ENCODE peak calls at places on chromosomes 16 and 17, in four cellular contexts. One of them, this sample, is unnamed.

GRCh38 chr16:6374816-6375215 is 957.8 kb upstream of the RBFOX1 start:
- DNase-seq in HepG2: no peak
- DNase-seq in K562: no peak
- DNase-seq in WTC11: no peak
- DNase-seq in this sample: no peak

GRCh38 chr16:84689126-84689525 is 10.7 kb upstream of the USP10 start:
- DNase-seq in K562: no peak
- DNase-seq in WTC11: no peak
- DNase-seq in HepG2: no peak
- DNase-seq in this sample: no peak

GRCh38 chr16:57270221-57271062 is 14.0 kb downstream of the PLLP start:
- DNase-seq in WTC11: no peak
- DNase-seq in K562: no peak
- DNase-seq in HepG2: no peak
- DNase-seq in this sample: no peak

GRCh38 chr16:23673971-23674614 is 4.6 kb upstream of the PLK1 start:
- DNase-seq in K562: no peak
- DNase-seq in WTC11: no peak
- DNase-seq in HepG2: peak
- DNase-seq in this sample: no peak

GRCh38 chr17:62882284-62882683 is 74.2 kb upstream of the MARCHF10 start:
- DNase-seq in HepG2: no peak
- DNase-seq in K562: no peak
- DNase-seq in WTC11: no peak
- DNase-seq in this sample: no peak

GRCh38 chr16:86929149-86929871 is 351.0 kb downstream of the FOXL1 start:
- DNase-seq in WTC11: no peak
- DNase-seq in HepG2: no peak
- DNase-seq in K562: peak
- DNase-seq in this sample: no peak

GRCh38 chr16:67548265-67549126 is 13.8 kb upstream of the CTCF start:
- DNase-seq in WTC11: no peak
- DNase-seq in K562: no peak
- DNase-seq in HepG2: no peak
- DNase-seq in this sample: no peak

GRCh38 chr16:64731891-64732290 is 390.0 kb downstream of the CDH11 start:
- DNase-seq in WTC11: no peak
- DNase-seq in HepG2: no peak
- DNase-seq in K562: no peak
- DNase-seq in this sample: no peak

GRCh38 chr16:22023505-22023904 is 15.6 kb downstream of the MOSMO start:
- DNase-seq in WTC11: no peak
- DNase-seq in HepG2: no peak
- DNase-seq in K562: no peak
- DNase-seq in this sample: no peak

GRCh38 chr16:2468142-2468724 is 2.9 kb upstream of the NTN3 start:
- DNase-seq in HepG2: no peak
- DNase-seq in K562: no peak
- DNase-seq in WTC11: peak
- DNase-seq in this sample: peak

GRCh38 chr16:58230259-58230658 is 32.4 kb upstream of the CSNK2A2 start:
- DNase-seq in K562: no peak
- DNase-seq in HepG2: no peak
- DNase-seq in WTC11: no peak
- DNase-seq in this sample: no peak

GRCh38 chr17:38587956-38588771 is 17.6 kb downstream of the SRCIN1 start:
- DNase-seq in HepG2: no peak
- DNase-seq in WTC11: no peak
- DNase-seq in K562: no peak
- DNase-seq in this sample: no peak

GRCh38 chr17:27800522-27800921 is at the start of gene NOS2:
- DNase-seq in HepG2: peak
- DNase-seq in WTC11: no peak
- DNase-seq in K562: no peak
- DNase-seq in this sample: no peak

GRCh38 chr16:70685938-70686375 is at the start of gene MTSS2:
- DNase-seq in HepG2: peak
- DNase-seq in K562: peak
- DNase-seq in WTC11: peak
- DNase-seq in this sample: peak

GRCh38 chr17:72432143-72432604 is 311.4 kb downstream of the SOX9 start:
- DNase-seq in HepG2: no peak
- DNase-seq in WTC11: no peak
- DNase-seq in K562: no peak
- DNase-seq in this sample: peak

GRCh38 chr16:48492131-48492530 is 106.9 kb upstream of the SIAH1 start:
- DNase-seq in HepG2: no peak
- DNase-seq in K562: no peak
- DNase-seq in WTC11: no peak
- DNase-seq in this sample: no peak

GRCh38 chr16:69118994-69119393 is 13.4 kb downstream of the CHTF8 start:
- DNase-seq in WTC11: no peak
- DNase-seq in K562: no peak
- DNase-seq in HepG2: no peak
- DNase-seq in this sample: no peak

GRCh38 chr17:40032322-40033320 is 17.4 kb downstream of the CSF3 start:
- DNase-seq in WTC11: no peak
- DNase-seq in HepG2: no peak
- DNase-seq in K562: no peak
- DNase-seq in this sample: no peak

GRCh38 chr17:64448665-64449512 is at the start of gene MILR1:
- DNase-seq in WTC11: no peak
- DNase-seq in K562: peak
- DNase-seq in HepG2: no peak
- DNase-seq in this sample: no peak

GRCh38 chr17:12821376-12821940 is 32.2 kb downstream of the ARHGAP44 start:
- DNase-seq in HepG2: no peak
- DNase-seq in K562: no peak
- DNase-seq in WTC11: no peak
- DNase-seq in this sample: no peak

GRCh38 chr16:87291944-87292343 is 25.2 kb downstream of the C16orf95 start:
- DNase-seq in WTC11: no peak
- DNase-seq in HepG2: no peak
- DNase-seq in K562: no peak
- DNase-seq in this sample: no peak

GRCh38 chr17:42531455-42532354 is 4.3 kb upstream of the NAGLU start:
- DNase-seq in K562: peak
- DNase-seq in WTC11: peak
- DNase-seq in HepG2: peak
- DNase-seq in this sample: peak

GRCh38 chr17:34198519-34198918 is 56.6 kb upstream of the CCL2 start:
- DNase-seq in HepG2: no peak
- DNase-seq in K562: no peak
- DNase-seq in WTC11: no peak
- DNase-seq in this sample: no peak

GRCh38 chr16:84821728-84822676 is 2.2 kb downstream of the CRISPLD2 start:
- DNase-seq in WTC11: no peak
- DNase-seq in HepG2: no peak
- DNase-seq in K562: no peak
- DNase-seq in this sample: no peak

GRCh38 chr17:66702106-66702936 is 132.6 kb upstream of the CACNG5 start:
- DNase-seq in WTC11: no peak
- DNase-seq in K562: no peak
- DNase-seq in HepG2: peak
- DNase-seq in this sample: no peak
- TF ChIP-seq ELF4 in WTC11: no peak
- TF ChIP-seq ELF4 in K562: no peak
- TF ChIP-seq ELF4 in HepG2: no peak
- TF ChIP-seq ELF4 in this sample: no peak

DNA sequence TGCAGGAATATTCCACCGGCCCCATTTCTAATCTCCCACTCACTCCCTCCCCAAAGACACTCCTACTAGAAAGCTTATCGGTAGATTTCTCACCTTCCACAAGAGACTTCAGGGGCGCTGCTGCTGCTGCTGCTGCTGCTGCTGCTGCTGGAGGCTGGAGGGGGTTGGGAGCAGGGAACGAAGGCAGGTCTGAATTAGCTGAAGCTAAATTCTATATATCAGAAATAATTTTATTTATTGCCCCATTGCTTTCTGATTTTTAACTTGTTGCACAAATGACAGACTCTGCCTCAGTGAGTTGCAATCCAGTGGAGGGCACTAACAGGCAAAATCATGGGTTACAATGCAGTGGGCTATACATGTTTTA is 25.8 kb upstream of the HLF start:
- DNase-seq in HepG2: peak
- DNase-seq in K562: peak
- DNase-seq in WTC11: peak
- DNase-seq in this sample: peak
- TF ChIP-seq ELF4 in HepG2: peak
- TF ChIP-seq ELF4 in K562: no peak
- TF ChIP-seq ELF4 in WTC11: no peak
- TF ChIP-seq ELF4 in this sample: no peak

GRCh38 chr17:8696456-8696855 is 48.2 kb downstream of the CCDC42 start:
- DNase-seq in HepG2: no peak
- DNase-seq in K562: no peak
- DNase-seq in WTC11: peak
- DNase-seq in this sample: no peak
- TF ChIP-seq ELF4 in HepG2: no peak
- TF ChIP-seq ELF4 in K562: no peak
- TF ChIP-seq ELF4 in WTC11: no peak
- TF ChIP-seq ELF4 in this sample: no peak

GRCh38 chr17:78214706-78215061 is 631 bp downstream of the BIRC5 start:
- DNase-seq in WTC11: no peak
- DNase-seq in K562: no peak
- DNase-seq in HepG2: no peak
- DNase-seq in this sample: no peak
- TF ChIP-seq ELF4 in WTC11: no peak
- TF ChIP-seq ELF4 in K562: no peak
- TF ChIP-seq ELF4 in HepG2: no peak
- TF ChIP-seq ELF4 in this sample: no peak

DNA sequence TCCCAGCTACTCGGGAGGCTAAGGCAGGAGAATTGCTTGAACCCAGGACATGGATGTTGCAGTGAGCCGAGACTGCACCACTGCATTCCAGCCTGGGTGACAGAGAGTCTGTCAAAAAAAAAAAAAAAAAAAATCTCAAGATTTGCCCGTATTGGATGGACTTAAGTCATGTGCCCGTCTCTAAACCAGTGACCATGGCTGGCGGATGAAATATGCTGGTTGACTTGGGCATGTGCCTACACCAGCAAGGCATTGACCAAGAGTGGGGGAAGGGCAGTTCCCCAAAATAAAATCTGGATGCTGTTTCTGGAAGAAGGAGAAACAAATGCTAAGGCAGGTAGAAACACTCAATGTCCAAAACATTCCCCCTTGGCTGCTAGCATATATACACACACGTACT is 21.5 kb upstream of the COL1A1 start:
- DNase-seq in K562: no peak
- DNase-seq in HepG2: no peak
- DNase-seq in WTC11: no peak
- DNase-seq in this sample: no peak
- TF ChIP-seq ELF4 in K562: no peak
- TF ChIP-seq ELF4 in HepG2: no peak
- TF ChIP-seq ELF4 in WTC11: no peak
- TF ChIP-seq ELF4 in this sample: no peak

GRCh38 chr16:626787-627457 is 3.9 kb upstream of the WFIKKN1 start:
- DNase-seq in HepG2: no peak
- DNase-seq in K562: peak
- DNase-seq in WTC11: no peak
- DNase-seq in this sample: no peak
- TF ChIP-seq ELF4 in HepG2: no peak
- TF ChIP-seq ELF4 in K562: no peak
- TF ChIP-seq ELF4 in WTC11: no peak
- TF ChIP-seq ELF4 in this sample: no peak

GRCh38 chr17:26792486-26792885 is 501.4 kb upstream of the WSB1 start:
- DNase-seq in HepG2: no peak
- DNase-seq in WTC11: no peak
- DNase-seq in K562: no peak
- DNase-seq in this sample: no peak
- TF ChIP-seq ELF4 in HepG2: no peak
- TF ChIP-seq ELF4 in WTC11: no peak
- TF ChIP-seq ELF4 in K562: no peak
- TF ChIP-seq ELF4 in this sample: no peak

DNA sequence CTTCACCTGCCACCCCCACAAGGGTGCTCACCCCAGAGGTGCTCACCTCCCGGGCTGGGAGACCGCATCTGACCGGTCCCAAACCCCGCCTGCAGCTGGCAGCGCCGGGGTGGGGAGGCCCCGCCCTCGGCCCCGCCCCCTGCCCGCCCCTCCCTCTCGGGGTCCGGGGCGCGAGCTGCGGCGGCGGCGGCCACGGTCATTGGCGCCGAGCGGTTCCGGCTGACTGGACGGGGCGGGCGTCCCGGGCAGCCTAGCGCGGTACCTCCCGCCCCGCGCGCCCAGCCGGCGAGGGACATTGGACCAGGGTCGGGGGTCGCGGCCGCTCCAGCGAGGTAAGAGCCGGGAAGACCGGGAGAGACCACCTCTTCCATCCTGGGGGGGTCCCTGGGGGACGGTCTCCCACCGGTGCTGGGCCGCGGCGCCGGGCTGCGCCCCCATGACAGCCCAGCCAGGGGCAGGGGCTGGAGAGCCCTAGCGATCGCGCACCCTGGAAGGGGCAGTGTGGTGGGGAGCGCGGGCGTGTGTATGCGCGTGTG is at the start of gene CACNG5:
- DNase-seq in K562: peak
- DNase-seq in WTC11: peak
- DNase-seq in HepG2: no peak
- DNase-seq in this sample: peak
- TF ChIP-seq ELF4 in K562: no peak
- TF ChIP-seq ELF4 in WTC11: no peak
- TF ChIP-seq ELF4 in HepG2: no peak
- TF ChIP-seq ELF4 in this sample: no peak